ENCODE peak calls at places on chromosomes 7 and 10, in four cellular contexts. One of them, this sample, is unnamed.

GRCh38 chr7:42479452-42480303 is 242.7 kb upstream of the GLI3 start:
- DNase-seq in MM.1S: no peak
- DNase-seq in cardiac muscle cell: no peak
- DNase-seq in heart right ventricle: no peak
- DNase-seq in this sample: no peak

GRCh38 chr7:794671-795329 is 37.5 kb upstream of the SUN1 start:
- DNase-seq in heart right ventricle: no peak
- DNase-seq in MM.1S: no peak
- DNase-seq in cardiac muscle cell: no peak
- DNase-seq in this sample: peak; percentile 37

GRCh38 chr7:151711906-151712771 is 164.8 kb downstream of the PRKAG2 start:
- DNase-seq in MM.1S: no peak
- DNase-seq in cardiac muscle cell: no peak
- DNase-seq in heart right ventricle: no peak
- DNase-seq in this sample: no peak

GRCh38 chr7:80298201-80298600 is 163.6 kb downstream of the GNAI1 start:
- DNase-seq in heart right ventricle: no peak
- DNase-seq in cardiac muscle cell: no peak
- DNase-seq in MM.1S: no peak
- DNase-seq in this sample: no peak

GRCh38 chr7:69654849-69655707 is 56.8 kb downstream of the AUTS2 start:
- DNase-seq in cardiac muscle cell: no peak
- DNase-seq in heart right ventricle: no peak
- DNase-seq in MM.1S: no peak
- DNase-seq in this sample: no peak

GRCh38 chr10:77907900-77908717 is 18.4 kb downstream of the DLG5 start:
- DNase-seq in heart right ventricle: no peak
- DNase-seq in MM.1S: no peak
- DNase-seq in cardiac muscle cell: peak; percentile 39
- DNase-seq in this sample: peak; percentile 71

GRCh38 chr7:117997862-117998825 is 124.9 kb upstream of the CTTNBP2 start:
- DNase-seq in MM.1S: no peak
- DNase-seq in heart right ventricle: no peak
- DNase-seq in cardiac muscle cell: no peak
- DNase-seq in this sample: no peak

GRCh38 chr10:58990693-58991092 is 185.8 kb upstream of the PHYHIPL start:
- DNase-seq in MM.1S: no peak
- DNase-seq in heart right ventricle: no peak
- DNase-seq in cardiac muscle cell: no peak
- DNase-seq in this sample: no peak

GRCh38 chr10:132652936-132653590 is 115.5 kb downstream of the INPP5A start:
- DNase-seq in MM.1S: no peak
- DNase-seq in heart right ventricle: no peak
- DNase-seq in cardiac muscle cell: no peak
- DNase-seq in this sample: peak; percentile 45

GRCh38 chr10:955820-956217 is 24.3 kb upstream of the LARP4B start:
- DNase-seq in cardiac muscle cell: no peak
- DNase-seq in MM.1S: no peak
- DNase-seq in heart right ventricle: no peak
- DNase-seq in this sample: peak; percentile 73

GRCh38 chr10:110805292-110805691 is 66.4 kb upstream of the PDCD4 start:
- DNase-seq in heart right ventricle: no peak
- DNase-seq in cardiac muscle cell: no peak
- DNase-seq in MM.1S: peak; percentile 15
- DNase-seq in this sample: no peak

GRCh38 chr10:10564081-10564480 is 453.6 kb upstream of the CELF2 start:
- DNase-seq in MM.1S: no peak
- DNase-seq in heart right ventricle: no peak
- DNase-seq in cardiac muscle cell: no peak
- DNase-seq in this sample: no peak

GRCh38 chr7:46886669-46887374 is 695.1 kb downstream of the TNS3 start:
- DNase-seq in MM.1S: no peak
- DNase-seq in heart right ventricle: no peak
- DNase-seq in cardiac muscle cell: no peak
- DNase-seq in this sample: no peak

GRCh38 chr7:37832194-37832593 is 16.2 kb upstream of the NME8 start:
- DNase-seq in cardiac muscle cell: no peak
- DNase-seq in MM.1S: no peak
- DNase-seq in heart right ventricle: peak; percentile 82
- DNase-seq in this sample: no peak

GRCh38 chr10:58457761-58458616 is 54.7 kb upstream of the BICC1 start:
- DNase-seq in heart right ventricle: peak; percentile 14
- DNase-seq in cardiac muscle cell: no peak
- DNase-seq in MM.1S: no peak
- DNase-seq in this sample: no peak

GRCh38 chr10:27742926-27743735 is 2.5 kb downstream of the MKX start:
- DNase-seq in heart right ventricle: no peak
- DNase-seq in MM.1S: peak; percentile 20
- DNase-seq in cardiac muscle cell: peak; percentile 54
- DNase-seq in this sample: peak; percentile 70

GRCh38 chr10:35821339-35821911 is 179.3 kb upstream of the FZD8 start:
- DNase-seq in heart right ventricle: no peak
- DNase-seq in MM.1S: no peak
- DNase-seq in cardiac muscle cell: no peak
- DNase-seq in this sample: no peak

GRCh38 chr7:69992938-69993337 is 394.7 kb downstream of the AUTS2 start:
- DNase-seq in heart right ventricle: no peak
- DNase-seq in cardiac muscle cell: no peak
- DNase-seq in MM.1S: peak; percentile 54
- DNase-seq in this sample: no peak

GRCh38 chr10:114232777-114233176 is 6.3 kb upstream of the VWA2 start:
- DNase-seq in heart right ventricle: no peak
- DNase-seq in MM.1S: no peak
- DNase-seq in cardiac muscle cell: no peak
- DNase-seq in this sample: no peak

GRCh38 chr10:77508076-77508475 is 129.5 kb downstream of the KCNMA1 start:
- DNase-seq in heart right ventricle: no peak
- DNase-seq in cardiac muscle cell: no peak
- DNase-seq in MM.1S: no peak
- DNase-seq in this sample: no peak

GRCh38 chr7:32905175-32905662 is 13.7 kb upstream of the KBTBD2 start:
- DNase-seq in cardiac muscle cell: peak; percentile 30
- DNase-seq in MM.1S: peak; percentile 56
- DNase-seq in heart right ventricle: peak; percentile 31
- DNase-seq in this sample: peak; percentile 80

GRCh38 chr10:3435671-3436070 is 263.1 kb upstream of the PITRM1 start:
- DNase-seq in MM.1S: no peak
- DNase-seq in heart right ventricle: no peak
- DNase-seq in cardiac muscle cell: no peak
- DNase-seq in this sample: no peak

GRCh38 chr7:106890952-106891351 is 25.9 kb downstream of the PIK3CG start:
- DNase-seq in MM.1S: no peak
- DNase-seq in cardiac muscle cell: no peak
- DNase-seq in heart right ventricle: no peak
- DNase-seq in this sample: no peak

GRCh38 chr7:15461576-15461975 is 100.2 kb downstream of the AGMO start:
- DNase-seq in MM.1S: no peak
- DNase-seq in heart right ventricle: no peak
- DNase-seq in cardiac muscle cell: no peak
- DNase-seq in this sample: no peak

GRCh38 chr10:15293862-15294835 is 76.9 kb downstream of the FAM171A1 start:
- DNase-seq in cardiac muscle cell: no peak
- DNase-seq in MM.1S: no peak
- DNase-seq in heart right ventricle: no peak
- DNase-seq in this sample: no peak

GRCh38 chr10:37549054-37549453 is 308.4 kb downstream of the ZNF248 start:
- DNase-seq in heart right ventricle: no peak
- DNase-seq in MM.1S: no peak
- DNase-seq in cardiac muscle cell: no peak
- DNase-seq in this sample: no peak

GRCh38 chr7:66356277-66356721 is 151.2 kb downstream of the TPST1 start:
- DNase-seq in cardiac muscle cell: no peak
- DNase-seq in MM.1S: no peak
- DNase-seq in heart right ventricle: no peak
- DNase-seq in this sample: no peak

GRCh38 chr7:114663502-114663901 is 248.9 kb downstream of the FOXP2 start:
- DNase-seq in MM.1S: peak; percentile 43
- DNase-seq in heart right ventricle: no peak
- DNase-seq in cardiac muscle cell: peak; percentile 54
- DNase-seq in this sample: no peak

GRCh38 chr10:106310596-106310995 is 853.9 kb downstream of the SORCS1 start:
- DNase-seq in cardiac muscle cell: no peak
- DNase-seq in MM.1S: no peak
- DNase-seq in heart right ventricle: no peak
- DNase-seq in this sample: peak; percentile 39

GRCh38 chr10:47370878-47371277 is 13.2 kb downstream of the ZNF488 start:
- DNase-seq in heart right ventricle: no peak
- DNase-seq in cardiac muscle cell: no peak
- DNase-seq in MM.1S: no peak
- DNase-seq in this sample: peak; percentile 10

GRCh38 chr7:105854516-105854915 is 21.9 kb downstream of the ATXN7L1 start:
- DNase-seq in cardiac muscle cell: no peak
- DNase-seq in heart right ventricle: no peak
- DNase-seq in MM.1S: no peak
- DNase-seq in this sample: no peak

GRCh38 chr7:28674359-28674782 is 262.1 kb downstream of the CREB5 start:
- DNase-seq in heart right ventricle: no peak
- DNase-seq in cardiac muscle cell: no peak
- DNase-seq in MM.1S: no peak
- DNase-seq in this sample: no peak

GRCh38 chr10:93006435-93007039 is 54.1 kb upstream of the CYP26C1 start:
- DNase-seq in MM.1S: peak; percentile 37
- DNase-seq in heart right ventricle: no peak
- DNase-seq in cardiac muscle cell: peak; percentile 48
- DNase-seq in this sample: peak; percentile 8

GRCh38 chr7:36208406-36208805 is 55.4 kb downstream of the EEPD1 start:
- DNase-seq in cardiac muscle cell: no peak
- DNase-seq in MM.1S: no peak
- DNase-seq in heart right ventricle: no peak
- DNase-seq in this sample: no peak

DNA sequence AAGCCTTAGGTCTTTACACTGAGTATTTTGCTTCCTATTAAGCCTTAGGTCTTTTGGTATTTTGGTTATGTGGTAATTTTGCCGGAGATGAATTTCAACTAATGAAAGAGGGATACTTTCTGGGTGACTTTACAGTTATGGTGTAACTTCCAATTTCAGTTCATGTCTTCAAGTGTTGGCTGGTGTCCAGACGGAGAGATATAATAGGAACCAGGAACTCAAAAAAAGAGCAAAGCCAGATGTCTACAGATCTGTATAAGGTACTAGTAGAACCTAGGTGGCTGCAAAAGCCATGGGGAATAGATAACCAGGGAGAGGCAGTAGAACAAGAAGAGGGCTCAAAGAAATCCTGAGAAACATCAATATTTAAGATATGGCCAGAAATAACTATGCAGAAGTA is 12.3 kb downstream of the ERCC6 start:
- DNase-seq in cardiac muscle cell: no peak
- DNase-seq in MM.1S: no peak
- DNase-seq in heart right ventricle: no peak
- DNase-seq in this sample: no peak
- H3K36me3 ChIP-seq in cardiac muscle cell: peaks cover 17% of the 10 kb centered on the region
- H3K36me3 ChIP-seq in MM.1S: no peaks in the 10 kb centered on the region
- H3K36me3 ChIP-seq in heart right ventricle: no peaks in the 10 kb centered on the region
- H3K36me3 ChIP-seq in this sample: peaks cover 1% of the 10 kb centered on the region

DNA sequence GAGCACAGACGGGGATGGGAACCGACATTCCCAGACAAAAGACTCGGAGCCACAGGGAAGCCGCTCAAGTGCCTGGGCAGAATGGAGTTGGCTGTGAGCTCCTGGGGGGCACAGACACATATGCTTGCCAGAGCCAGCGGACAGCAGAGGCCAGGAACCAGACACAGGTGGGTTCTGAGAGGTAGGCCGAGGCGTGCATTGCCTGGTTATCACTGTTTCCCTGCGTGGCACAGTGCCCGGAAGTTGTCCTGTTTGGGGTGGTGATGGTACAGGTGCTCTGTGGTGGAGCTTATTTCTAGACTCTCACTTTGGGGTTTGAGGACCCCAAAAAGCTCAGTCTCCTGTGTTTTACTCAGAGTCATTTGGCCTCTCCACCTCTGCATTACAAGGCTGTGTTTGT is 2.5 kb downstream of the PALD1 start:
- DNase-seq in MM.1S: no peak
- DNase-seq in heart right ventricle: no peak
- DNase-seq in cardiac muscle cell: no peak
- DNase-seq in this sample: peak; percentile 51
- H3K4me3 ChIP-seq in MM.1S: peak overlapping the region; percentile 98
- H3K4me3 ChIP-seq in heart right ventricle: no peak overlapping the region
- H3K4me3 ChIP-seq in cardiac muscle cell: no peak overlapping the region
- H3K4me3 ChIP-seq in this sample: no peak overlapping the region

GRCh38 chr10:76168437-76168836 is 737.0 kb downstream of the LRMDA start:
- DNase-seq in cardiac muscle cell: no peak
- DNase-seq in heart right ventricle: no peak
- DNase-seq in MM.1S: no peak
- DNase-seq in this sample: no peak
- H3K27me3 ChIP-seq in cardiac muscle cell: no peaks in the 10 kb centered on the region
- H3K27me3 ChIP-seq in heart right ventricle: no peaks in the 10 kb centered on the region
- H3K27me3 ChIP-seq in MM.1S: no peaks in the 10 kb centered on the region
- H3K27me3 ChIP-seq in this sample: no peaks in the 10 kb centered on the region

DNA sequence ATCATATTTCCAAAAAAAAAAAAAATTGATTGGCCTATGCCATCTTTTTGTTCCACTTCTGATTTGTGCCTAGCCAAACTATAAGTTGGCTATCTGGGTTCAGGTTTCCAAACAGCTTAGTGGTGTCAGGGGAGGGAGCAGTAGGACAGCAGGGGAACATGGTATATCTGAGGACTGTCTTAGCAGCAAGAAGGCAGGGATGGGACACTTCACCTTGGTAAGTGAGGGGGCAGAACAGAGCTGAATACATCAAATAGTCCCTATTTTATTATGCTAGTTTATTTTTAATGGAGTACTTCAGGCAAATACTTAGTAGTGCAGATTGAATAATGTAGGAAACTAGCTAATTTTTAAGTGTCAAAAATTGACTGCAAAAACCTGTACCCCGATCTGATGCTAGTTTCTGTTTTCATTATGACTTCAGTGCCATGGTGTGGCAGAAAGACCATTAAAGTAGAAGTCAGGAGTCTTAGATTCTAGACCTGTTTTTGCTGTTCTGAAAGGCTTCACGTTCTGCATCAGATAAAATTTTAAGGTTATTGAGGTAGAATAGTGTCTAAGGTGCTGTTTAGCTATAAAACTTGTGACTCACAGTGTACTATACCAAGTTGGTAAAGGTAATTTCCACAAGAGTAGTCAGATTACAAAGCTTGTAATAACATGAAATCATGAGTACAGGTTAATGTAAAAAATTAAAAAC is 38.4 kb downstream of the ZNRF2 start:
- DNase-seq in cardiac muscle cell: no peak
- DNase-seq in heart right ventricle: no peak
- DNase-seq in MM.1S: peak; percentile 56
- DNase-seq in this sample: no peak
- H3K36me3 ChIP-seq in cardiac muscle cell: peaks cover 6% of the 10 kb centered on the region
- H3K36me3 ChIP-seq in heart right ventricle: no peaks in the 10 kb centered on the region
- H3K36me3 ChIP-seq in MM.1S: no peaks in the 10 kb centered on the region
- H3K36me3 ChIP-seq in this sample: no peaks in the 10 kb centered on the region

GRCh38 chr7:130909161-130909836 is 175.3 kb upstream of the KLF14 start:
- DNase-seq in MM.1S: no peak
- DNase-seq in cardiac muscle cell: no peak
- DNase-seq in heart right ventricle: no peak
- DNase-seq in this sample: no peak
- H3K4me3 ChIP-seq in MM.1S: no peak overlapping the region
- H3K4me3 ChIP-seq in cardiac muscle cell: no peak overlapping the region
- H3K4me3 ChIP-seq in heart right ventricle: no peak overlapping the region
- H3K4me3 ChIP-seq in this sample: no peak overlapping the region